ENCODE peak calls at places on chromosomes 7 and 10, in seven cellular contexts. B, L, F, X, P, K and J are unnamed samples.

GRCh38 chr7:93189235-93189634 is 37.0 kb downstream of the HEPACAM2 start:
- DNase-seq in B (no peak), L (no peak), F (no peak), X (no peak), P (no peak), K (no peak), J (no peak)

GRCh38 chr7:12985228-12985627 is 297.8 kb downstream of the ARL4A start:
- DNase-seq in B (peak), L (no peak), F (no peak), X (no peak), P (no peak), K (no peak), J (no peak)

GRCh38 chr7:132544999-132545398 is 31.3 kb downstream of the PLXNA4 start:
- DNase-seq in B (no peak), L (no peak), F (no peak), X (no peak), P (no peak), K (no peak), J (no peak)

GRCh38 chr7:15495170-15495569 is 66.6 kb downstream of the AGMO start:
- DNase-seq in B (no peak), L (no peak), F (no peak), X (no peak), P (no peak), K (no peak), J (no peak)

GRCh38 chr7:101728128-101728527 is 89.3 kb upstream of the CUX1 start:
- DNase-seq in B (no peak), L (no peak), F (no peak), X (no peak), P (no peak), K (no peak), J (no peak)

GRCh38 chr10:125159932-125160855 is at the start of gene CTBP2:
- DNase-seq in B (peak), L (peak), F (no peak), X (no peak), P (peak), K (peak), J (peak)

GRCh38 chr10:23031318-23031717 is 64.1 kb upstream of the MSRB2 start:
- DNase-seq in B (no peak), L (peak), F (no peak), X (no peak), P (no peak), K (no peak), J (no peak)

GRCh38 chr7:76008156-76008687 is 13.8 kb upstream of the TMEM120A start:
- DNase-seq in B (no peak), L (no peak), F (no peak), X (peak), P (no peak), K (no peak), J (no peak)

GRCh38 chr10:75335983-75336382 is 65.6 kb downstream of the ZNF503 start:
- DNase-seq in B (no peak), L (no peak), F (peak), X (peak), P (no peak), K (no peak), J (no peak)

GRCh38 chr7:134826105-134826504 is 46.7 kb downstream of the CALD1 start:
- DNase-seq in B (no peak), L (no peak), F (no peak), X (no peak), P (no peak), K (no peak), J (no peak)

GRCh38 chr7:127017196-127017595 is 235.5 kb downstream of the GRM8 start:
- DNase-seq in B (no peak), L (no peak), F (no peak), X (no peak), P (no peak), K (no peak), J (no peak)

GRCh38 chr10:122417667-122418066 is 36.8 kb upstream of the ARMS2 start:
- DNase-seq in B (no peak), L (no peak), F (no peak), X (no peak), P (no peak), K (no peak), J (no peak)

GRCh38 chr10:70903262-70903921 is 15.0 kb upstream of the PCBD1 start:
- DNase-seq in B (no peak), L (peak), F (peak), X (no peak), P (peak), K (peak), J (no peak)

DNA sequence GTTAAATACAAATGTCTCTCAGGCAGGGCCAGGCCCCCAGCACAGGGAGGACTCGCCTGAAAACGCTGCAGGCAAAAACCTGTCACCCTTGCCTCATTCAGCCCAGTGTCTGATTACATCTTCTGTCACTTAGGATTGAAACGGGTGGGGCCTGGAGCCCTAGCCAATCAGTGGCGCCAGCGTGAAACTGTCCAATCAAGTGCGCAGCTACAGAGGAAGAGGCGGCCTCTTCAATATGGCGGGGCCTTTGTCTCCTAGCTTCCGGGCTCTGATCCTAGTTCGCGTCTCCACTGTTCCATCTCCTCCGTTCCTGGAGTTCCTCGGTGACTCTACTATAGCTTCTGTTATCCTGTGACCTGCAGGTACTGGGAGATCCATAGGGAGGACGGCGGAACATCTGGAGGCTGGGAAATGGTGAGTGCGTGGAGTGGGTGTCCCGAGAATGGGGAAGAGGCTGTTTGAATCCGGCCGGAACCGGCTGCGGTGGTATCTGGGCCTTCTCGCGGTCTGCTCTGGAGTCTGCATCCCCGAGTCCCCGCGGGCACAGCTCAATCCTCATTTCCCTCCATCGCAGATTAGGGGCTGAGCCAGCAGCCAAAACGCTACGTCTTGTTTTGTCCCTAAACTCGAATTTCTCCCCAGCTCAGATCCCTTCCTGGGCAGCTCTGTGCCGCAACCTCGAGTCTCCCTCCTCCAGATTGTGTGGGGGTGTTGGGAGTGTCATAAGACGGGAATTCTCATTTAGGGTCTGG is at the start of gene ZNF736:
- DNase-seq in B (peak), L (peak), F (peak), X (peak), P (peak), K (peak), J (peak)
- TF ChIP-seq POLR2A in B (no peak), L (no peak), F (peak), X (peak), P (peak), K (peak), J (peak)

GRCh38 chr10:24851595-24851994 is 100.8 kb downstream of the PRTFDC1 start:
- DNase-seq in B (no peak), L (no peak), F (no peak), X (no peak), P (no peak), K (peak), J (no peak)
- TF ChIP-seq POLR2A in B (no peak), L (no peak), F (no peak), X (no peak), P (no peak), K (peak), J (no peak)

DNA sequence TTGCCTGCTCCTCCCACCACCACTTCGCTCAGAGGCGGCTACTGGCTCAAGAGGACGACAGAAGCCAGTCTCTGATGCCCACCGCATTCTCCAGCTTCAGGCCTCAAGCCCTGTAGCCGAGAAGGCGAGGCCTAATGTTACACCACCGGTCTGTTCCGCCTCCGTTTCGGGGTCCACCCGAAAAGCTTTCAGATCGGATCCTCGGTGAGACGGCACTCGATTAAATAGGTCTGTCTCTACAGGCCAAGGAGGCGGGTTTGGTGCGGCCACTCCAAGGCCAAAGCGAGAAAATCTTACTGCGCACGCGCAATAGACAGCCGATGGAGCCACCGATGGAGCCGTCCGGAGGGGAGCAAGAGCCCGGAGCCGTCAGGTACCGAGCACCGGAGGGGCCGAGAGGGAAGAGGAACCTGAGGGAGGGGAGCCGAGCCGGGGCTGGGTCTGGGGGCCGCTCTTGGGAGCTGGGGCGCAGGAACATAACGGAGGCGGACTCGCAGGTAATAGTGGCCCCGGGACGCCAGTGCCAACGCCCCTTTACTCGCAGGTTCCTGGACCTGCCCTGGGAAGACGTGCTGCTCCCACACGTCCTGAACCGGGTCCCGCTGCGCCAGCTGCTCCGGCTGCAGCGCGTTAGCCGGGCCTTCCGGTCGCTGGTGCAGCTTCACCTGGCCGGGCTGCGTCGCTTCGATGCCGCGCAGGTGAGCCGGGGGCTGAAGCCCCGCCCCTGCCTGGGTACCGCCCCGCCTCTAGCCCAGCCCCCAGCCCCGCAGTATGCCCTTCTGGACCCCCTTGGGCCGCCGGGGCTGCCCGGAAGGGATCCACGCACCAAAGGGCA is at the start of gene FBXL15:
- DNase-seq in B (peak), L (peak), F (peak), X (peak), P (peak), K (peak), J (peak)
- TF ChIP-seq POLR2A in B (no peak), L (no peak), F (peak), X (peak), P (no peak), K (no peak), J (no peak)

DNA sequence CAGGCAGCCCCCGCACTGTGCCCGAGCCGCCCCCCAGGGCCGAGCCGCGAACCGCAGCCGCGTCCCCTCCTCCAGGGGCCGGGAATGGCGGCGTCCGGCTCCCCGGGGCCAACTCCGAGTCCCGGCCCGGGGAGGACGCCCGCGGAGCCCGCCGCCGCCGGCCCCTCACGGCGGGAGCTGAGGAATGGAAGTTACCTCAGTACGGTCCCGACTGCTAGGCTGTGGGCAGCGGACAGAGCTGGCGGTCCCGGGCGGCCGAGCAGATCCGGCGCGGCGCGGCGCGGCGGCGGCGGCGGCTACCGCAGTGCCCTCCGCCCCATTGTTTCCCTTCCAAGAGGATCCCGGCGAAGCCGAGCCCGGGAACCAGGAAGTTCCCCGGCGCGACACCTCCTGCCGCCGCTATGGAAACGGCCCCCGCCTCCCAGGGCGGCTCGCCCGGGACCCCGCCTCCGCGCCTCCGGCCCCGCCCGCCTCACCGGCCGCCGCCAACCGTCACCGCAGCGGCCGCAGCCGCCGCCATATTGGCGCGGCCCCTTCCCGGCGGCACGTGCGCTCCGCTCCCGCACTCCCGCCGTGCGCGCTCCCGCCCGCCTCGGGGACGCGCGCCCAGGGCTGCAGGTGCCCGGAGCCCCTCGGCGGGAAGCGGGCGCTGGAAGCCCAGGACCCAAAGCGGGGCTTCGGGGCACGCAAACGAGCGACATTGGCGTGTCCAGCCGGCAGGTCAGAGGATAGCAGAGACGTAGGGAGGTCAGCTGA is at the start of gene USP6NL:
- DNase-seq in B (peak), L (peak), F (peak), X (no peak), P (peak), K (peak), J (peak)
- TF ChIP-seq POLR2A in B (no peak), L (peak), F (peak), X (peak), P (peak), K (no peak), J (no peak)

GRCh38 chr10:101353692-101354583 is at the start of gene BTRC:
- DNase-seq in B (peak), L (peak), F (peak), X (peak), P (peak), K (peak), J (peak)
- TF ChIP-seq POLR2A in B (no peak), L (no peak), F (peak), X (peak), P (peak), K (no peak), J (no peak)

DNA sequence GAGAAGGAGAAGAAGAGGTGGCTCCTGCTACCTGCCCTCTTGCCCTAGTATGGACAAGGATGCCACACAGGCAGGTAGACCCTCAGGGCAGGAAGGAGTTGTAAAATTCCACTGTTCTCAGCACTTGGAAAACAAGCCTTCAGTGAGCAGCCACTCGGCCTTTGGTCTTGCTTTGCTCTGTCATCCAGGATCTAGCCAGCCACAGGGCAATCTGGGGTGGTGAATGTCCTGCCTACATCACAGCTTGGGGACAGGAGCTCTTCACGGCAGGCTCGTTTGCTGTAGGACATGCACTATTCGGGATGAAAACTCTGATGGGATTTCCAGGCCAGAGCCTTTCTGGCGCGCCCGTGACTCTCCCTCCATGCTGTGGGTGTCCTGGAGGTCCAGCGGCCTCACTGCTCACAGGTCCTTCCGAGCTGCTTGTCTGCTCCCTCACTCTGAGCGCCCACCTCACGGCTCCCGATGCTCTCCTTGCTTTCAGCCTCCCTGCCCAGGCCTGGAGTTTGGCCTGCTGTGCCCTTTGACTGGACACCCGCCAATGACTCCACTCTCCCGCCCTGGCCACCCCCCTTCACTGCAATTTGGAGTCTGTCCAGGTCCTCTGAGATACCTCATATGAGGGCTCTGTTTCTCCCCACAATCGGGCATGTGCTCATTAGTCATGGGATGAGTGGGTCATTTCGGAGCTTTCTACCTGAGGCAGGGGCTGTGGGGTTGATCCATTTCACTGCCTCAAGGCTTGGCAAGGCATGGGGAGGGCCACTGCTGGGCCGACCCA is 227.2 kb upstream of the GRB10 start:
- DNase-seq in B (peak), L (peak), F (no peak), X (no peak), P (no peak), K (no peak), J (no peak)
- TF ChIP-seq POLR2A in B (no peak), L (no peak), F (no peak), X (no peak), P (no peak), K (no peak), J (no peak)

GRCh38 chr7:151876112-151876898 is 610 bp downstream of the PRKAG2 start:
- DNase-seq in B (peak), L (peak), F (peak), X (no peak), P (peak), K (peak), J (peak)
- TF ChIP-seq POLR2A in B (no peak), L (no peak), F (no peak), X (no peak), P (no peak), K (no peak), J (peak)

GRCh38 chr7:139361523-139361922 is 1.8 kb downstream of the LUC7L2 start:
- DNase-seq in B (no peak), L (no peak), F (no peak), X (no peak), P (no peak), K (no peak), J (no peak)

GRCh38 chr7:139358541-139359365 is 941 bp upstream of the LUC7L2 start:
- DNase-seq in B (peak), L (no peak), F (peak), X (no peak), P (no peak), K (no peak), J (no peak)

GRCh38 chr7:139360948-139361307 is 1.2 kb downstream of the LUC7L2 start:
- DNase-seq in B (no peak), L (no peak), F (no peak), X (no peak), P (no peak), K (no peak), J (no peak)

GRCh38 chr7:139359366-139360209 is at the start of gene LUC7L2:
- DNase-seq in B (peak), L (peak), F (peak), X (peak), P (peak), K (peak), J (peak)

DNA sequence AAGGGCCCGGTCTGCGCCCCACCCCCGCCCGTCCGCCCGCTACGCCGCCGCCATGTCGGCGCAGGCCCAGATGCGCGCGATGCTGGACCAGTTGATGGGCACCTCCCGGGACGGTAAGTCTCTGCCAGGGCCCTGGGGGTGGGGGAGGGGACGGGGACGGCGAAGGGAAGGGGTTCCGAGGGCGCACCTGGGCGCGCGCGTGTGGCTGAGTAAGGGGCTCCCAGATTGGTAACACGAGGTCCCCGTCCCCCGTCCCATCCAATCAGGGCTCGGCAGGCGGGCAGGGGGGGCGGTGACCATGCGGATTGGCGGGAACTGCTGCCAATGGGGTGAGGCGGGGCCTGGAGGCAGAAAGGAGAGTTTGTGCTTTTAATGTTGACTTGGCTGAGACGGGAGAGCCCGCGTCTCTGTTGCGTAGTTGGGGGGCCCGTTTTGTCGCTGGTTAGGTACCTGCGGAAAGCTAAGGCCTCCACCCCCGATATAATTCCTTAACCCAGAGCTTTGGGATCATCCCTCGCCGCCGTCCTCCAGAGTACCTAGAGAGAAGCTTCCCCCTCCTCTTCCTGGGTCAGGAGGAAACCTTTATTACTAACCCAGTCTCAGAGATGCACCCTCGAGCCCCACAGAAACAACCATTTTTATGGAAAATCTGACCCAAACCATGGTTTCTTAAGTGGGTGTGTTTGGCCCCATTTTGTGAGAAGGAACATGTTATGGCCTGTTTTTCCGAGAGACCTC is 685 bp downstream of the LUC7L2 start:
- DNase-seq in B (peak), L (peak), F (peak), X (peak), P (peak), K (peak), J (peak)
- TF ChIP-seq POLR2A in B (no peak), L (no peak), F (peak), X (peak), P (peak), K (peak), J (no peak)